ENCODE peak calls at places on chromosomes 16 and 17, in four cellular contexts. O, X, N and W are unnamed samples.

GRCh38 chr16:31243734-31244670 is 15.8 kb upstream of the ITGAM start:
- DNase-seq in O (no peak), X (no peak), N (no peak), W (no peak)

GRCh38 chr17:4590981-4591453 is 6.7 kb downstream of the SMTNL2 start:
- DNase-seq in O (no peak), X (no peak), N (no peak), W (no peak)

GRCh38 chr17:42463976-42464400 is 5.3 kb downstream of the ATP6V0A1 start:
- DNase-seq in O (no peak), X (no peak), N (no peak), W (no peak)

GRCh38 chr16:27920391-27920891 is 143.1 kb downstream of the GSG1L start:
- DNase-seq in O (peak; percentile 8), X (peak; percentile 58), N (no peak), W (no peak)

GRCh38 chr17:57953703-57954420 is 1.4 kb downstream of the CUEDC1 start:
- DNase-seq in O (no peak), X (no peak), N (no peak), W (no peak)

GRCh38 chr16:12637002-12637401 is 166.7 kb downstream of the CPPED1 start:
- DNase-seq in O (no peak), X (no peak), N (no peak), W (no peak)

GRCh38 chr17:36652716-36653115 is 51.3 kb downstream of the MRM1 start:
- DNase-seq in O (no peak), X (peak; percentile 8), N (no peak), W (no peak)

GRCh38 chr17:8122391-8122922 is 1.4 kb downstream of the HES7 start:
- DNase-seq in O (no peak), X (no peak), N (no peak), W (peak; percentile 35)

GRCh38 chr17:81253358-81254131 is 14.4 kb downstream of the NDUFAF8 start:
- DNase-seq in O (no peak), X (peak; percentile 47), N (no peak), W (peak; percentile 68)

GRCh38 chr17:72726936-72727335 is 365.6 kb downstream of the SLC39A11 start:
- DNase-seq in O (no peak), X (no peak), N (no peak), W (no peak)

GRCh38 chr16:24729243-24729966 is at the start of gene TNRC6A:
- DNase-seq in O (peak; percentile 39), X (peak; percentile 89), N (peak; percentile 67), W (peak; percentile 64)